ENCODE peak calls at places on chromosomes 7 and 10, in six cellular contexts. Z is H9, M is mesenchymal stem cell, R is IMR-90, C is H1, W is trophoblast cell. L is an unnamed sample.

GRCh38 chr7:4951903-4952636 is 6.9 kb downstream of the MMD2 start:
- DNase-seq in W (no peak), C (no peak), Z (peak), R (peak), M (no peak), L (no peak)

GRCh38 chr7:14739496-14740185 is 162.9 kb downstream of the DGKB start:
- DNase-seq in W (no peak), Z (no peak), M (no peak), C (no peak), R (no peak), L (no peak)

GRCh38 chr7:23696916-23697441 is 13.0 kb upstream of the STK31 start:
- DNase-seq in M (peak), W (peak), R (peak), C (peak), Z (peak), L (peak)

GRCh38 chr10:31749981-31750850 is 178.4 kb downstream of the ARHGAP12 start:
- DNase-seq in Z (no peak), M (peak), C (no peak), R (no peak), W (no peak), L (no peak)

GRCh38 chr7:151254851-151255250 is 6.4 kb upstream of the SMARCD3 start:
- DNase-seq in C (no peak), R (no peak), W (no peak), M (no peak), Z (no peak), L (no peak)

GRCh38 chr10:101289541-101289940 is 60.3 kb upstream of the LBX1 start:
- DNase-seq in W (no peak), M (no peak), R (no peak), Z (peak), C (no peak), L (no peak)

GRCh38 chr7:45890902-45891461 is 2.7 kb downstream of the IGFBP1 start:
- DNase-seq in C (no peak), M (peak), R (peak), W (no peak), Z (no peak), L (peak)

GRCh38 chr7:38846280-38846679 is 62.7 kb downstream of the VPS41 start:
- DNase-seq in R (peak), W (peak), C (no peak), M (peak), Z (no peak), L (no peak)

GRCh38 chr7:87627634-87627994 is 584 bp upstream of the RUNDC3B start:
- DNase-seq in W (no peak), C (peak), R (no peak), M (no peak), Z (no peak), L (no peak)

GRCh38 chr7:57775396-57776088 is 325.6 kb downstream of the ZNF716 start:
- DNase-seq in W (no peak), R (no peak), C (no peak), Z (no peak), M (no peak), L (no peak)

GRCh38 chr7:35630573-35630972 is 64.4 kb downstream of the HERPUD2 start:
- DNase-seq in W (no peak), C (no peak), R (peak), M (peak), Z (no peak), L (no peak)

GRCh38 chr10:119199231-119199992 is 8.0 kb upstream of the GRK5 start:
- DNase-seq in W (peak), Z (peak), M (peak), C (peak), R (peak), L (no peak)

GRCh38 chr7:727104-727805 is at the start of gene PRKAR1B:
- DNase-seq in C (peak), Z (peak), M (no peak), R (no peak), W (no peak), L (no peak)

GRCh38 chr10:29658984-29659769 is 24.4 kb upstream of the SVIL start:
- DNase-seq in C (no peak), W (peak), M (peak), R (peak), Z (no peak), L (no peak)

GRCh38 chr7:41832936-41833335 is 130.0 kb upstream of the INHBA start:
- DNase-seq in M (peak), C (no peak), Z (peak), W (no peak), R (no peak), L (no peak)

GRCh38 chr10:127971101-127971946 is 64.4 kb downstream of the PTPRE start:
- DNase-seq in C (no peak), Z (peak), R (no peak), W (no peak), M (no peak), L (no peak)

GRCh38 chr10:124740374-124741280 is 3.6 kb downstream of the FAM53B start:
- DNase-seq in Z (no peak), C (no peak), R (peak), M (peak), W (no peak), L (peak)

DNA sequence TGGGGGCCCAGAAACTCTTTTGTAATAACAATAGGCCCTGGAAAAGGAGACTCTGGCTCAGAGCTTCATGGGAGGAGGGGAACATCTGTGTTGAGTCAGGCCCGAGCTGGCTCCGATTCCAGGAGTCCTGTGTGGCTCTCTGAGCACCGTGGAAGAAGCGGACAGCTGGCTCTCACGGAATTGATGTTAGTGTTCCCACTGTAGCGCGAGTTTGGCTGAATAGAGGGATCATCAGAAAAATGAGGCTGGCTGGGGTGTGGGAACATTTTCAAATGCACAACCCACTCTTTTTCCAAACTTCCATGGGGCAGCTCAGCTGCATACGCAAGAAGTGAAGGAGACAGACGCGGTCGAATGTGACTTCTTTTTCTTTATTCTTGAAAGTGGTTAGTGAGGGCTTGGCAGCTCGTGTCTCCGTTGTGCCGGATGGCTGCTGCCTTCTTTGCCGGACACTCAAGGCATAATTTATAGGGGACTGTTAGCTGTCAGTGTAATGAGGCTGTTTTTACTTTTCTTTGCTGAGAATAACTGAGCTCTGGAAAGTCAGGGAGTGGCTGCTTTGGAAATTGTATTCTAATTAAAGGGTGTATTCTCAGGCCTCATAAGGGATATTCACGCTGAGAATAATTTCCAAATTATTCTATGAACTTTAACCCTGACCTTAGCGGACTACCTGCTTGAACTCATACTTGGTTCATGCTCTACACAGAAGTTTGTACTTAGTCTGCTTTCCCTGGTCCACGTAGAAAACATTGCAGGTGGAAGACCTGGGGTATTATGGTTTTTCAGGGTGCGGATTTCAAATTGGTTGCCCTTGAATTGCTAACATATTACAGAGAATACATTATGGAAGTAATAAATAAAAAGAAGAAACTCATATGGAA is 23.1 kb downstream of the MDFIC start:
- DNase-seq in Z (peak), M (peak), R (peak), W (no peak), C (no peak), L (peak)
- H4K8ac ChIP-seq in Z (no peak), M (peak), R (peak), W (no peak), C (no peak), L (no peak)

DNA sequence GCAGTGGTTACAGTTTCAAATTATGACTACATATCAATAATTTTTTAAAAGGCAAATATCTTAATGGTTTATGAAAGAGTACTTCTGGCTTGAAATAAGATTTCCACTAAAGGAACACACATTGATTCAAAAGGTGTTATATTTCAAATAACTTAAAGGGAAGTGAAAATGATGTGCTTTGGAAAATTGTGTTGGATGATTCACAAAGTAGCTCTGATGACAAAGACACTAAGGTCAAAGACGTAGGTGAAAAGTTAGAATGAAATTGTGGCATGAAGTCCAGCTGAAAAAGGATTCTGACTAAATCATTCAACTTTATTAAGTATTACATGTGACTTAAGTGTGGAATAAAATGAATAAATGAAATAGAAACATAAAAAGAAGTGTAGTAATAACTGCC is 20.8 kb upstream of the OR2A5 start:
- DNase-seq in W (no peak), R (no peak), M (no peak), Z (no peak), C (no peak), L (no peak)
- H3K14ac ChIP-seq in W (no peak), R (no peak), M (no peak), Z (no peak), C (no peak), L (no peak)

DNA sequence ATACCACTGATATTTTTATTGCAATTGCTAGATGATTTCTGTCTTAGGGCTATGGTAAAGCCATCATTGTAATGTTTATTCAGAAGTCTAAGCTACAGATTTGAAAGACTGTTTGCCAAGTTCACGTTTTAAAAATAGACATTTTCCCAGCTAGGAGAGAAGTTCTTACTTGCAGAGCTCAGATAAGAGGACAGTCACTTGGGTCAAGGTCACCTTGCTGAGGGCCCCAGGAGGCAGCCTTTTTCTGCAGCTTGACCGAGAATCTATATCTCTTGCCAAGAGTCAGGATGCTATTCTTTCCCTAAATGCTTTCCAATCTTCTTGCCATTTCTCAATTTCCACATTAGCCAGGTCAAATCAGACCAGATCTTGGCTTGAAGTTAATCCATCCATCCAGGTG is 1011.2 kb downstream of the KCNMA1 start:
- DNase-seq in W (no peak), M (no peak), C (no peak), Z (no peak), R (no peak), L (no peak)
- H3K4ac ChIP-seq in W (no peak), M (no peak), C (no peak), Z (no peak), R (no peak), L (no peak)

GRCh38 chr7:80895056-80895455 is 23.8 kb downstream of the SEMA3C start:
- DNase-seq in W (no peak), C (no peak), M (no peak), Z (no peak), R (no peak), L (no peak)
- H4K8ac ChIP-seq in W (no peak), C (no peak), M (no peak), Z (no peak), R (no peak), L (no peak)

GRCh38 chr10:112775892-112776679 is 174.0 kb upstream of the TCF7L2 start:
- DNase-seq in Z (no peak), W (no peak), M (peak), R (no peak), C (no peak), L (no peak)
- H3K14ac ChIP-seq in Z (no peak), W (peak), M (no peak), R (no peak), C (no peak), L (no peak)

GRCh38 chr7:123936388-123936787 is 11.3 kb downstream of the SPAM1 start:
- DNase-seq in C (no peak), M (no peak), W (no peak), Z (no peak), R (no peak), L (no peak)

GRCh38 chr7:123939784-123940183 is 14.7 kb downstream of the SPAM1 start:
- DNase-seq in C (no peak), W (no peak), M (no peak), Z (no peak), R (no peak), L (no peak)

GRCh38 chr7:123941391-123942180 is 16.5 kb downstream of the SPAM1 start:
- DNase-seq in W (peak), M (no peak), C (no peak), R (no peak), Z (no peak), L (no peak)

GRCh38 chr7:123935436-123936381 is 10.7 kb downstream of the SPAM1 start:
- DNase-seq in R (no peak), C (no peak), Z (no peak), W (peak), M (no peak), L (no peak)
- H3K4ac ChIP-seq in R (no peak), C (no peak), Z (no peak), W (no peak), M (no peak), L (no peak)

DNA sequence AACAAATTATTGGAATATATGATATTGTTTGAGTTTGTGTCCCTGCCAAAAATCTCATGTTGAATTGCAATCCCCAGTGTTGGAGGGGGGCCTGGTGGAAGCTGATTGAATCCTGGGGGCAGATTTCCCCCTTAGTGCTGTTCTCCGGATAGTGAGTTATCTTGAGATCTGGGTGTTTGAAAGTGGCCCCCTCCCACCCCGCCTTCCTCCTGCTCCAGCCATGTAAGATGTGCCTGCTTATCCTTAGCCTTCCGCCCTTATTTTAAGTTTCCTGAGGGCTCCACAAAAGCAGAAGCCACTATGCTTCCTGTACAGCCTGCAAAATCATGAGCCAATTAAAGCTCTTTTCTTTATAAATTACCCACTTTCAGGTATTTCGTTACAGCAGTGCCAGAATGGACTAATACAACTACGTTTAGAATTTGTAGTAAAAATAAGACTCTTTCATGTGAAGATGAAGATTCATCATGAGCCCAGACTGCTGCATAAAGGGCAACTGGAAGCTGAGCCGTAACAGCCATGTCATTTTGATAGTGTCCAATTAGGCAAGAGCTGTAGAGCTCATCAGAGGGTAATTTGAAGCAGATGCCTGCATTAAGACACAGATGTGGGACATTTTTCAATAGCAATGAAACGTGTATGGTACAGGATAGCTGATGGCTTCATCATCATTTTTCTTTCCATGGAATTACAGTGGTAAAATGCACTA is 1007.2 kb downstream of the REEP3 start:
- DNase-seq in M (no peak), W (no peak), R (no peak), C (no peak), Z (no peak), L (no peak)
- H4K8ac ChIP-seq in M (no peak), W (no peak), R (no peak), C (no peak), Z (no peak), L (no peak)

L was measured in neuronal stem cell.